ENCODE peak calls at places on chromosomes 1 and 21, in five cellular contexts. One of them, this sample, is unnamed.

GRCh38 chr1:194731025-194731424 is 1544.6 kb upstream of the B3GALT2 start:
- DNase-seq in IMR-90: no peak
- DNase-seq in RWPE2: no peak
- DNase-seq in fibroblast of mammary gland: no peak
- DNase-seq in uterus: no peak
- DNase-seq in this sample: no peak

GRCh38 chr1:169108897-169109560 is 2.5 kb downstream of the ATP1B1 start:
- DNase-seq in IMR-90: peak
- DNase-seq in RWPE2: no peak
- DNase-seq in fibroblast of mammary gland: no peak
- DNase-seq in uterus: no peak
- DNase-seq in this sample: no peak

GRCh38 chr1:88890790-88891317 is 513 bp downstream of the GTF2B start:
- DNase-seq in IMR-90: peak
- DNase-seq in RWPE2: no peak
- DNase-seq in fibroblast of mammary gland: peak
- DNase-seq in uterus: no peak
- DNase-seq in this sample: peak

GRCh38 chr21:32593690-32594089 is 8.4 kb upstream of the TCP10L start:
- DNase-seq in IMR-90: no peak
- DNase-seq in RWPE2: no peak
- DNase-seq in fibroblast of mammary gland: no peak
- DNase-seq in uterus: no peak
- DNase-seq in this sample: no peak

GRCh38 chr1:166813508-166814223 is 25.6 kb upstream of the POGK start:
- DNase-seq in IMR-90: no peak
- DNase-seq in RWPE2: no peak
- DNase-seq in fibroblast of mammary gland: no peak
- DNase-seq in uterus: no peak
- DNase-seq in this sample: no peak

GRCh38 chr1:243345205-243345604 is 89.4 kb downstream of the SDCCAG8 start:
- DNase-seq in IMR-90: peak
- DNase-seq in RWPE2: no peak
- DNase-seq in fibroblast of mammary gland: peak
- DNase-seq in uterus: no peak
- DNase-seq in this sample: peak

GRCh38 chr1:77424236-77424635 is 142.4 kb downstream of the AK5 start:
- DNase-seq in IMR-90: peak
- DNase-seq in RWPE2: no peak
- DNase-seq in fibroblast of mammary gland: peak
- DNase-seq in uterus: no peak
- DNase-seq in this sample: peak

GRCh38 chr1:22717038-22717758 is 6.6 kb downstream of the EPHB2 start:
- DNase-seq in IMR-90: no peak
- DNase-seq in RWPE2: no peak
- DNase-seq in fibroblast of mammary gland: no peak
- DNase-seq in uterus: no peak
- DNase-seq in this sample: no peak

GRCh38 chr1:1510912-1511532 is 940 bp upstream of the ATAD3A start:
- DNase-seq in IMR-90: peak
- DNase-seq in RWPE2: no peak
- DNase-seq in fibroblast of mammary gland: peak
- DNase-seq in uterus: no peak
- DNase-seq in this sample: peak

GRCh38 chr1:145823565-145824498 is at the start of the genes POLR3C and RNF115:
- DNase-seq in IMR-90: peak
- DNase-seq in RWPE2: peak
- DNase-seq in fibroblast of mammary gland: peak
- DNase-seq in uterus: peak
- DNase-seq in this sample: peak

GRCh38 chr1:206835186-206835585 is 30.2 kb upstream of the IL20 start:
- DNase-seq in IMR-90: no peak
- DNase-seq in RWPE2: no peak
- DNase-seq in fibroblast of mammary gland: no peak
- DNase-seq in uterus: no peak
- DNase-seq in this sample: no peak

GRCh38 chr1:197917813-197918646 is 858 bp downstream of the LHX9 start:
- DNase-seq in IMR-90: no peak
- DNase-seq in RWPE2: no peak
- DNase-seq in fibroblast of mammary gland: no peak
- DNase-seq in uterus: no peak
- DNase-seq in this sample: no peak

GRCh38 chr1:33348676-33349080 is 27.8 kb upstream of the A3GALT2 start:
- DNase-seq in IMR-90: no peak
- DNase-seq in RWPE2: no peak
- DNase-seq in fibroblast of mammary gland: no peak
- DNase-seq in uterus: no peak
- DNase-seq in this sample: no peak

GRCh38 chr1:71780681-71781080 is 501.7 kb downstream of the NEGR1 start:
- DNase-seq in IMR-90: peak
- DNase-seq in RWPE2: no peak
- DNase-seq in fibroblast of mammary gland: peak
- DNase-seq in uterus: no peak
- DNase-seq in this sample: no peak

DNA sequence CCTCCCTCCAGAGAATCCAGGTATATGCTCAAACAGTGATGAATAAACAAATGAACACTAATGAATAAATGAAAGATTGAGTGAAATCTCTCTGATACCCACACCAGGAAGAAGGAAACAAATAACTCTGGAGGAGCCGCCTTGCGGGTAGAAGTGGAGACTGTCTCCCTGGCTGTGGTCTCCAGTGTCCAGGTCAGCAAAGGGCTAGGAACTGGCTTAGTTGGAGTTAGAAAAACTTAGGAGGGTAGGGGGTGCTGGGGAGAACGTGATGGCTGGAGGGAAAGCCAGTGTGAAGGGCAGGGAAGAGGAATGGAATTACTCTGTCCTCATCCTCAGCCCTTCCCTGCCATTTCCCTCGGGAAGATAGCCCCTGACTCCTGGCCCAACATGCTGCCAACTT is 537 bp downstream of the RHBDL2 start:
- DNase-seq in IMR-90: no peak
- DNase-seq in RWPE2: no peak
- DNase-seq in fibroblast of mammary gland: no peak
- DNase-seq in uterus: no peak
- DNase-seq in this sample: no peak
- H3K4me3 ChIP-seq in IMR-90: peak
- H3K4me3 ChIP-seq in RWPE2: peak
- H3K4me3 ChIP-seq in fibroblast of mammary gland: peak
- H3K4me3 ChIP-seq in uterus: peak
- H3K4me3 ChIP-seq in this sample: peak

DNA sequence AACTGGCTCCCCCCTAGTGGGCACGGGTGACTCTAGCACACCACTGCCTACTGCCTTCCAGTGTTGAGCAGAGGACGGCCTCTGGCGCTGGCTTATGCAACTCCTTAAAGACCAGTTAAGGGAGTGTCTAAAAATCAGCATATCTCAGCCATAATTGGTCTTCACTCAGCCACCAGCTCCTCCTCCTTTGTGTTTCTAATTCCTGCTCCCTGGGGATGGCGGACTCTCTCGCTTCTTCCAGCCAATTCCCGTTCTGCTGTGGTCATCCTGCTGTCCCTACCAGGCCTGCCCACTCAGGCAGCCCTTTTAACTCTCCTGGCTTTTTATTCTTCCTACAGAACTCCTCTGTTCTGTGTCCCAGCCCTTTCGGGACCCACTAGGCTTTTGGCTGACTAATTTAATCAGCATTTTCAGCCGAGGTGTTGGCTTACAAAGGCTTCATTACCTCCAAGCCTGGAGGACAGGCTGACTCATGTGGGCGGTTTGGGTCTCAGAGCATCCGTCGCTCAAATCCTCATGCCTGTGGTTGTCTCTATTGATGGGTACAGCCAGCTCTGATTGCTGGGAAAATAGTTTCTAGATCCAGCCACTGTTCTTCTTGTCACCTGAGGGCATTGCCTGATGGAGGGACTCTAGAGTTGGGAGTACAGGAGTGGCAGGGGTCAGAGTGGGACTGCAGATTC is 332.5 kb downstream of the CAMTA1 start:
- DNase-seq in IMR-90: peak
- DNase-seq in RWPE2: peak
- DNase-seq in fibroblast of mammary gland: peak
- DNase-seq in uterus: no peak
- DNase-seq in this sample: peak
- TF ChIP-seq CTCF in IMR-90: peak
- TF ChIP-seq CTCF in RWPE2: peak
- TF ChIP-seq CTCF in fibroblast of mammary gland: peak
- TF ChIP-seq CTCF in uterus: no peak
- TF ChIP-seq CTCF in this sample: peak

GRCh38 chr21:33951276-33952178 is 35.9 kb upstream of the ATP5PO start:
- DNase-seq in IMR-90: peak
- DNase-seq in RWPE2: no peak
- DNase-seq in fibroblast of mammary gland: peak
- DNase-seq in uterus: no peak
- DNase-seq in this sample: peak
- H3K4me3 ChIP-seq in IMR-90: no peak
- H3K4me3 ChIP-seq in RWPE2: no peak
- H3K4me3 ChIP-seq in fibroblast of mammary gland: no peak
- H3K4me3 ChIP-seq in uterus: no peak
- H3K4me3 ChIP-seq in this sample: no peak

DNA sequence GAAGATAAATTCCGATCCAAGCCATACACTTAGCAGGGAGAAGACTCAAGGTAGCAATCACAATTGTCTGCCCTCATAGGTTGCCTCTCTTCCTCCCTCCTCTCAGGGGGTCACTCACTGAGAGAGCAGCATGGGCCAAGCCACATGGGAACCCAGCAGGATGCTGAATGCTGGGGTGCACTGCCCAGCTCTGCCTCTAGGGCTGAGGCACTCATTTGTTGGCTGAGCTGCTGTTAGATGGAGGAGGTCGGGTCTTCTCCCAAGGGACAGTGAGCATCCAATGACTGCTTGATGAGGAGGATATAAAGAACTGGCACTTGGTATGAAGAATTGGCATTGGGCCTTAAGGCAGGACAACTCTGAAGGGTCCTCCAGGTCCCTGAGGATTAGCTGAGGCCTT is 418.8 kb downstream of the SIPA1L2 start:
- DNase-seq in IMR-90: no peak
- DNase-seq in RWPE2: no peak
- DNase-seq in fibroblast of mammary gland: no peak
- DNase-seq in uterus: no peak
- DNase-seq in this sample: no peak
- TF ChIP-seq CTCF in IMR-90: no peak
- TF ChIP-seq CTCF in RWPE2: no peak
- TF ChIP-seq CTCF in fibroblast of mammary gland: peak
- TF ChIP-seq CTCF in uterus: no peak
- TF ChIP-seq CTCF in this sample: peak

DNA sequence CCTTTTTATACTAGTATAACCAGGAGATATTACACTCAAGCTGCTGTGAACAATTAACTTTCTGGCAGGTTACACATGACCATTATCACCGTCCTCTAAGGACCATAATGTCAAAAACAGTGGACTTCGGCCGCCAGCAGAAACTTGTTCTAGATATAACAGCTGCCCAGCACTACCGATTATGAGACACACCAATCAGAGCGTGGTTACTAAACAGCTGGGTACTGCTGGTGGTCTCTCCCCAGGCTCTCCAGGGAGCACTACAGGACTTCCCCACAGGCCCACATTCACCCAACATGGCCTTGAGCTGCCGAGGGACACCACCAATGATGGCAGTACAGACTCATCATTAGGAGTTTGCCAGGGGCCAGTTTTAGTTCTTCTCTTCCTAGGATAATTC is 57.9 kb upstream of the CTBS start:
- DNase-seq in IMR-90: no peak
- DNase-seq in RWPE2: no peak
- DNase-seq in fibroblast of mammary gland: no peak
- DNase-seq in uterus: no peak
- DNase-seq in this sample: no peak
- H3K4me3 ChIP-seq in IMR-90: no peak
- H3K4me3 ChIP-seq in RWPE2: no peak
- H3K4me3 ChIP-seq in fibroblast of mammary gland: no peak
- H3K4me3 ChIP-seq in uterus: no peak
- H3K4me3 ChIP-seq in this sample: no peak

DNA sequence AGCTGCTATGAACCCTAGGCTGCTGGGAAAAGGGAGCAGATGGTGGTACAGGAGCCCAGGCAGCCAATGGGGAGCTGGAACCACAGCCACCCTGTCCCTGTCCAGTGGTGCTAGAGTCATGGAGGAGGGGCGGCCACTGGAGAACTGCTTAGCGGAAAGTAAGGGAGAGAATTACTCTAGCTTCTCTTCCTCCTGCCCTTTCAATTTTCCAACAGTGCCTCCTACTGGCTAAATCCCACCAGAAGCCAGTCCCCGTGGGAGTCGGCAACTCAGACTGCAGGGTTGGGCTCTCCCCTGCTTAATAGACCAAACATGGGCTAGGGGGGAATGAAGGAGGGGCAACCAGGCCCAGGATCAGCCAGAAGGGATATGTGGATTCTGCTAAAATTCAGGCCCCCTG is 154.5 kb downstream of the ACTL8 start:
- DNase-seq in IMR-90: peak
- DNase-seq in RWPE2: no peak
- DNase-seq in fibroblast of mammary gland: peak
- DNase-seq in uterus: no peak
- DNase-seq in this sample: peak
- TF ChIP-seq CTCF in IMR-90: peak
- TF ChIP-seq CTCF in RWPE2: peak
- TF ChIP-seq CTCF in fibroblast of mammary gland: peak
- TF ChIP-seq CTCF in uterus: no peak
- TF ChIP-seq CTCF in this sample: peak

DNA sequence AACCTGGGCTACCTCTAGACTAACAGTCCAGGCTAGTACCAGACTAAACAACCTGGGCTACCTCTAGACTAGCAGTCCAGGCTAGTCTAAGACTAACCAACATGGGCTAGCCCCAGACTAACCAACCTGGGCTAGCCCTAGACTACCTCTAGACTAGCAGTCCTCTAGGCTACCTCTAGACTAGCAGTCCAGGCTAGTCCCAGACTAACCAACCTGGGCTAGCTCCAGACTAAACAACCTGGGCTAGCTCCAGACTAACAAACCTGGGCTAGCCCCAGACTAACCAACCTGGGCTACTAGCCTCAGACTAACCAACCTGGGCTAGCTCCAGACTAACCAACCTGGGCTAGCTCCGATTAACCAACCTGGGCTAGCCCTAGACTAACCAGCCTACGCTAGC is 2.0 kb downstream of the TFF2 start:
- DNase-seq in IMR-90: no peak
- DNase-seq in RWPE2: no peak
- DNase-seq in fibroblast of mammary gland: no peak
- DNase-seq in uterus: no peak
- DNase-seq in this sample: no peak
- H3K4me3 ChIP-seq in IMR-90: no peak
- H3K4me3 ChIP-seq in RWPE2: no peak
- H3K4me3 ChIP-seq in fibroblast of mammary gland: no peak
- H3K4me3 ChIP-seq in uterus: no peak
- H3K4me3 ChIP-seq in this sample: no peak

This sample was measured in cardiac fibroblast.